ENCODE peak calls at places on chromosome 1, in eight cellular contexts. One of them, this sample, is unnamed.

GRCh38 chr1:224635356-224635755 is 19.2 kb downstream of the CNIH3 start:
- DNase-seq in dermis microvascular lymphatic vessel endothelial cell: no peak
- DNase-seq in T follicular helper cell: no peak
- DNase-seq in iris pigment epithelial cell: peak
- DNase-seq in activated T-helper 1 cell treated with anti-CD3 and anti-CD28 coated beads, Interleukin-2, amount 50 U/mL, for 16 hours: no peak
- DNase-seq in ELR: peak
- DNase-seq in T-helper 2 cell: no peak
- DNase-seq in kidney epithelial cell: no peak
- DNase-seq in this sample: no peak

GRCh38 chr1:20405051-20405754 is 80.8 kb downstream of the CAMK2N1 start:
- DNase-seq in dermis microvascular lymphatic vessel endothelial cell: no peak
- DNase-seq in T follicular helper cell: no peak
- DNase-seq in iris pigment epithelial cell: no peak
- DNase-seq in activated T-helper 1 cell treated with anti-CD3 and anti-CD28 coated beads, Interleukin-2, amount 50 U/mL, for 16 hours: no peak
- DNase-seq in ELR: no peak
- DNase-seq in T-helper 2 cell: no peak
- DNase-seq in kidney epithelial cell: no peak
- DNase-seq in this sample: no peak

GRCh38 chr1:183776731-183777130 is 28.2 kb upstream of the RGL1 start:
- DNase-seq in dermis microvascular lymphatic vessel endothelial cell: no peak
- DNase-seq in T follicular helper cell: no peak
- DNase-seq in iris pigment epithelial cell: peak
- DNase-seq in activated T-helper 1 cell treated with anti-CD3 and anti-CD28 coated beads, Interleukin-2, amount 50 U/mL, for 16 hours: no peak
- DNase-seq in ELR: no peak
- DNase-seq in T-helper 2 cell: no peak
- DNase-seq in kidney epithelial cell: no peak
- DNase-seq in this sample: no peak

GRCh38 chr1:205505791-205506190 is 1.3 kb downstream of the CDK18 start:
- DNase-seq in dermis microvascular lymphatic vessel endothelial cell: no peak
- DNase-seq in T follicular helper cell: no peak
- DNase-seq in iris pigment epithelial cell: no peak
- DNase-seq in activated T-helper 1 cell treated with anti-CD3 and anti-CD28 coated beads, Interleukin-2, amount 50 U/mL, for 16 hours: no peak
- DNase-seq in ELR: no peak
- DNase-seq in T-helper 2 cell: no peak
- DNase-seq in kidney epithelial cell: no peak
- DNase-seq in this sample: no peak

GRCh38 chr1:170290226-170290625 is 144.5 kb downstream of the NTMT2 start:
- DNase-seq in dermis microvascular lymphatic vessel endothelial cell: no peak
- DNase-seq in T follicular helper cell: no peak
- DNase-seq in iris pigment epithelial cell: no peak
- DNase-seq in activated T-helper 1 cell treated with anti-CD3 and anti-CD28 coated beads, Interleukin-2, amount 50 U/mL, for 16 hours: no peak
- DNase-seq in ELR: no peak
- DNase-seq in T-helper 2 cell: no peak
- DNase-seq in kidney epithelial cell: no peak
- DNase-seq in this sample: no peak

GRCh38 chr1:167744901-167745300 is 23.1 kb downstream of the MPZL1 start:
- DNase-seq in dermis microvascular lymphatic vessel endothelial cell: no peak
- DNase-seq in T follicular helper cell: no peak
- DNase-seq in iris pigment epithelial cell: no peak
- DNase-seq in activated T-helper 1 cell treated with anti-CD3 and anti-CD28 coated beads, Interleukin-2, amount 50 U/mL, for 16 hours: no peak
- DNase-seq in ELR: no peak
- DNase-seq in T-helper 2 cell: no peak
- DNase-seq in kidney epithelial cell: no peak
- DNase-seq in this sample: no peak

GRCh38 chr1:70685300-70686286 is 274.5 kb downstream of the CTH start:
- DNase-seq in dermis microvascular lymphatic vessel endothelial cell: peak
- DNase-seq in T follicular helper cell: peak
- DNase-seq in iris pigment epithelial cell: peak
- DNase-seq in activated T-helper 1 cell treated with anti-CD3 and anti-CD28 coated beads, Interleukin-2, amount 50 U/mL, for 16 hours: no peak
- DNase-seq in ELR: peak
- DNase-seq in T-helper 2 cell: no peak
- DNase-seq in kidney epithelial cell: no peak
- DNase-seq in this sample: peak

GRCh38 chr1:224377676-224378006 is 21.0 kb downstream of the CNIH4 start:
- DNase-seq in dermis microvascular lymphatic vessel endothelial cell: no peak
- DNase-seq in T follicular helper cell: no peak
- DNase-seq in iris pigment epithelial cell: peak
- DNase-seq in activated T-helper 1 cell treated with anti-CD3 and anti-CD28 coated beads, Interleukin-2, amount 50 U/mL, for 16 hours: no peak
- DNase-seq in ELR: peak
- DNase-seq in T-helper 2 cell: no peak
- DNase-seq in kidney epithelial cell: no peak
- DNase-seq in this sample: peak

GRCh38 chr1:160022330-160023310 is 9.2 kb downstream of the PIGM start:
- DNase-seq in dermis microvascular lymphatic vessel endothelial cell: no peak
- DNase-seq in T follicular helper cell: no peak
- DNase-seq in iris pigment epithelial cell: no peak
- DNase-seq in activated T-helper 1 cell treated with anti-CD3 and anti-CD28 coated beads, Interleukin-2, amount 50 U/mL, for 16 hours: no peak
- DNase-seq in ELR: peak
- DNase-seq in T-helper 2 cell: no peak
- DNase-seq in kidney epithelial cell: no peak
- DNase-seq in this sample: no peak

GRCh38 chr1:160827418-160827817 is 31.4 kb downstream of the LY9 start:
- DNase-seq in dermis microvascular lymphatic vessel endothelial cell: no peak
- DNase-seq in T follicular helper cell: no peak
- DNase-seq in iris pigment epithelial cell: no peak
- DNase-seq in activated T-helper 1 cell treated with anti-CD3 and anti-CD28 coated beads, Interleukin-2, amount 50 U/mL, for 16 hours: no peak
- DNase-seq in ELR: no peak
- DNase-seq in T-helper 2 cell: no peak
- DNase-seq in kidney epithelial cell: no peak
- DNase-seq in this sample: no peak

GRCh38 chr1:3497521-3497920 is 43.1 kb downstream of the ARHGEF16 start:
- DNase-seq in dermis microvascular lymphatic vessel endothelial cell: no peak
- DNase-seq in T follicular helper cell: no peak
- DNase-seq in iris pigment epithelial cell: no peak
- DNase-seq in activated T-helper 1 cell treated with anti-CD3 and anti-CD28 coated beads, Interleukin-2, amount 50 U/mL, for 16 hours: no peak
- DNase-seq in ELR: no peak
- DNase-seq in T-helper 2 cell: no peak
- DNase-seq in kidney epithelial cell: no peak
- DNase-seq in this sample: no peak

GRCh38 chr1:113978863-113979702 is at the start of gene OLFML3:
- DNase-seq in dermis microvascular lymphatic vessel endothelial cell: peak
- DNase-seq in T follicular helper cell: peak
- DNase-seq in iris pigment epithelial cell: peak
- DNase-seq in activated T-helper 1 cell treated with anti-CD3 and anti-CD28 coated beads, Interleukin-2, amount 50 U/mL, for 16 hours: no peak
- DNase-seq in ELR: peak
- DNase-seq in T-helper 2 cell: no peak
- DNase-seq in kidney epithelial cell: peak
- DNase-seq in this sample: peak

GRCh38 chr1:116372186-116372585 is 858 bp upstream of the ATP1A1 start:
- DNase-seq in dermis microvascular lymphatic vessel endothelial cell: no peak
- DNase-seq in T follicular helper cell: no peak
- DNase-seq in iris pigment epithelial cell: no peak
- DNase-seq in activated T-helper 1 cell treated with anti-CD3 and anti-CD28 coated beads, Interleukin-2, amount 50 U/mL, for 16 hours: no peak
- DNase-seq in ELR: no peak
- DNase-seq in T-helper 2 cell: no peak
- DNase-seq in kidney epithelial cell: no peak
- DNase-seq in this sample: no peak

GRCh38 chr1:93784538-93784937 is 94.5 kb downstream of the DNTTIP2 start:
- DNase-seq in dermis microvascular lymphatic vessel endothelial cell: no peak
- DNase-seq in T follicular helper cell: no peak
- DNase-seq in iris pigment epithelial cell: no peak
- DNase-seq in activated T-helper 1 cell treated with anti-CD3 and anti-CD28 coated beads, Interleukin-2, amount 50 U/mL, for 16 hours: no peak
- DNase-seq in ELR: no peak
- DNase-seq in T-helper 2 cell: no peak
- DNase-seq in kidney epithelial cell: no peak
- DNase-seq in this sample: no peak

GRCh38 chr1:2303016-2303775 is 75.1 kb downstream of the SKI start:
- DNase-seq in dermis microvascular lymphatic vessel endothelial cell: no peak
- DNase-seq in T follicular helper cell: no peak
- DNase-seq in iris pigment epithelial cell: no peak
- DNase-seq in activated T-helper 1 cell treated with anti-CD3 and anti-CD28 coated beads, Interleukin-2, amount 50 U/mL, for 16 hours: no peak
- DNase-seq in ELR: no peak
- DNase-seq in T-helper 2 cell: no peak
- DNase-seq in kidney epithelial cell: no peak
- DNase-seq in this sample: no peak

GRCh38 chr1:180533571-180533987 is 25.2 kb upstream of the OVAAL start:
- DNase-seq in dermis microvascular lymphatic vessel endothelial cell: peak
- DNase-seq in T follicular helper cell: peak
- DNase-seq in iris pigment epithelial cell: peak
- DNase-seq in activated T-helper 1 cell treated with anti-CD3 and anti-CD28 coated beads, Interleukin-2, amount 50 U/mL, for 16 hours: peak
- DNase-seq in ELR: peak
- DNase-seq in T-helper 2 cell: no peak
- DNase-seq in kidney epithelial cell: no peak
- DNase-seq in this sample: peak

GRCh38 chr1:150555198-150555970 is 6.2 kb downstream of the ADAMTSL4 start:
- DNase-seq in dermis microvascular lymphatic vessel endothelial cell: no peak
- DNase-seq in T follicular helper cell: no peak
- DNase-seq in iris pigment epithelial cell: no peak
- DNase-seq in activated T-helper 1 cell treated with anti-CD3 and anti-CD28 coated beads, Interleukin-2, amount 50 U/mL, for 16 hours: no peak
- DNase-seq in ELR: no peak
- DNase-seq in T-helper 2 cell: no peak
- DNase-seq in kidney epithelial cell: no peak
- DNase-seq in this sample: peak

GRCh38 chr1:177223359-177223758 is 52.6 kb downstream of the BRINP2 start:
- DNase-seq in dermis microvascular lymphatic vessel endothelial cell: no peak
- DNase-seq in T follicular helper cell: no peak
- DNase-seq in iris pigment epithelial cell: no peak
- DNase-seq in activated T-helper 1 cell treated with anti-CD3 and anti-CD28 coated beads, Interleukin-2, amount 50 U/mL, for 16 hours: no peak
- DNase-seq in ELR: no peak
- DNase-seq in T-helper 2 cell: no peak
- DNase-seq in kidney epithelial cell: no peak
- DNase-seq in this sample: no peak

GRCh38 chr1:45326627-45327591 is at the start of gene HPDL:
- DNase-seq in dermis microvascular lymphatic vessel endothelial cell: no peak
- DNase-seq in T follicular helper cell: peak
- DNase-seq in iris pigment epithelial cell: peak
- DNase-seq in activated T-helper 1 cell treated with anti-CD3 and anti-CD28 coated beads, Interleukin-2, amount 50 U/mL, for 16 hours: peak
- DNase-seq in ELR: peak
- DNase-seq in T-helper 2 cell: no peak
- DNase-seq in kidney epithelial cell: no peak
- DNase-seq in this sample: peak

GRCh38 chr1:160432371-160432786 is 32.0 kb downstream of the VANGL2 start:
- DNase-seq in dermis microvascular lymphatic vessel endothelial cell: no peak
- DNase-seq in T follicular helper cell: no peak
- DNase-seq in iris pigment epithelial cell: no peak
- DNase-seq in activated T-helper 1 cell treated with anti-CD3 and anti-CD28 coated beads, Interleukin-2, amount 50 U/mL, for 16 hours: no peak
- DNase-seq in ELR: no peak
- DNase-seq in T-helper 2 cell: no peak
- DNase-seq in kidney epithelial cell: no peak
- DNase-seq in this sample: no peak

GRCh38 chr1:47568763-47569162 is 130.9 kb downstream of the FOXD2 start:
- DNase-seq in dermis microvascular lymphatic vessel endothelial cell: peak
- DNase-seq in T follicular helper cell: no peak
- DNase-seq in iris pigment epithelial cell: peak
- DNase-seq in activated T-helper 1 cell treated with anti-CD3 and anti-CD28 coated beads, Interleukin-2, amount 50 U/mL, for 16 hours: no peak
- DNase-seq in ELR: no peak
- DNase-seq in T-helper 2 cell: no peak
- DNase-seq in kidney epithelial cell: no peak
- DNase-seq in this sample: peak

GRCh38 chr1:44524655-44525530 is 119.8 kb downstream of the RNF220 start:
- DNase-seq in dermis microvascular lymphatic vessel endothelial cell: no peak
- DNase-seq in T follicular helper cell: no peak
- DNase-seq in iris pigment epithelial cell: peak
- DNase-seq in activated T-helper 1 cell treated with anti-CD3 and anti-CD28 coated beads, Interleukin-2, amount 50 U/mL, for 16 hours: no peak
- DNase-seq in ELR: no peak
- DNase-seq in T-helper 2 cell: no peak
- DNase-seq in kidney epithelial cell: no peak
- DNase-seq in this sample: no peak

GRCh38 chr1:93331412-93331811 is 14.3 kb upstream of the DR1 start:
- DNase-seq in dermis microvascular lymphatic vessel endothelial cell: no peak
- DNase-seq in T follicular helper cell: no peak
- DNase-seq in iris pigment epithelial cell: peak
- DNase-seq in activated T-helper 1 cell treated with anti-CD3 and anti-CD28 coated beads, Interleukin-2, amount 50 U/mL, for 16 hours: no peak
- DNase-seq in ELR: peak
- DNase-seq in T-helper 2 cell: no peak
- DNase-seq in kidney epithelial cell: no peak
- DNase-seq in this sample: no peak

GRCh38 chr1:67759692-67760029 is 73.6 kb downstream of the GNG12 start:
- DNase-seq in dermis microvascular lymphatic vessel endothelial cell: no peak
- DNase-seq in T follicular helper cell: no peak
- DNase-seq in iris pigment epithelial cell: no peak
- DNase-seq in activated T-helper 1 cell treated with anti-CD3 and anti-CD28 coated beads, Interleukin-2, amount 50 U/mL, for 16 hours: no peak
- DNase-seq in ELR: peak
- DNase-seq in T-helper 2 cell: no peak
- DNase-seq in kidney epithelial cell: no peak
- DNase-seq in this sample: no peak

GRCh38 chr1:43757343-43758053 is 50.2 kb downstream of the ST3GAL3 start:
- DNase-seq in dermis microvascular lymphatic vessel endothelial cell: no peak
- DNase-seq in T follicular helper cell: no peak
- DNase-seq in iris pigment epithelial cell: no peak
- DNase-seq in activated T-helper 1 cell treated with anti-CD3 and anti-CD28 coated beads, Interleukin-2, amount 50 U/mL, for 16 hours: no peak
- DNase-seq in ELR: no peak
- DNase-seq in T-helper 2 cell: no peak
- DNase-seq in kidney epithelial cell: no peak
- DNase-seq in this sample: no peak

GRCh38 chr1:33074193-33074945 is 6.6 kb upstream of the AZIN2 start:
- DNase-seq in dermis microvascular lymphatic vessel endothelial cell: no peak
- DNase-seq in T follicular helper cell: no peak
- DNase-seq in iris pigment epithelial cell: no peak
- DNase-seq in activated T-helper 1 cell treated with anti-CD3 and anti-CD28 coated beads, Interleukin-2, amount 50 U/mL, for 16 hours: no peak
- DNase-seq in ELR: no peak
- DNase-seq in T-helper 2 cell: no peak
- DNase-seq in kidney epithelial cell: no peak
- DNase-seq in this sample: no peak

GRCh38 chr1:50880373-50880772 is 79.7 kb downstream of the FAF1 start:
- DNase-seq in dermis microvascular lymphatic vessel endothelial cell: no peak
- DNase-seq in T follicular helper cell: no peak
- DNase-seq in iris pigment epithelial cell: no peak
- DNase-seq in activated T-helper 1 cell treated with anti-CD3 and anti-CD28 coated beads, Interleukin-2, amount 50 U/mL, for 16 hours: no peak
- DNase-seq in ELR: no peak
- DNase-seq in T-helper 2 cell: no peak
- DNase-seq in kidney epithelial cell: no peak
- DNase-seq in this sample: no peak

GRCh38 chr1:198234511-198235251 is 77.9 kb downstream of the NEK7 start:
- DNase-seq in dermis microvascular lymphatic vessel endothelial cell: peak
- DNase-seq in T follicular helper cell: no peak
- DNase-seq in iris pigment epithelial cell: peak
- DNase-seq in activated T-helper 1 cell treated with anti-CD3 and anti-CD28 coated beads, Interleukin-2, amount 50 U/mL, for 16 hours: no peak
- DNase-seq in ELR: peak
- DNase-seq in T-helper 2 cell: no peak
- DNase-seq in kidney epithelial cell: no peak
- DNase-seq in this sample: peak

GRCh38 chr1:10691740-10692125 is 104.7 kb downstream of the CASZ1 start:
- DNase-seq in dermis microvascular lymphatic vessel endothelial cell: no peak
- DNase-seq in T follicular helper cell: no peak
- DNase-seq in iris pigment epithelial cell: no peak
- DNase-seq in activated T-helper 1 cell treated with anti-CD3 and anti-CD28 coated beads, Interleukin-2, amount 50 U/mL, for 16 hours: no peak
- DNase-seq in ELR: peak
- DNase-seq in T-helper 2 cell: no peak
- DNase-seq in kidney epithelial cell: no peak
- DNase-seq in this sample: no peak

GRCh38 chr1:117653732-117654484 is 48.1 kb downstream of the TENT5C start:
- DNase-seq in dermis microvascular lymphatic vessel endothelial cell: peak
- DNase-seq in T follicular helper cell: no peak
- DNase-seq in iris pigment epithelial cell: no peak
- DNase-seq in activated T-helper 1 cell treated with anti-CD3 and anti-CD28 coated beads, Interleukin-2, amount 50 U/mL, for 16 hours: no peak
- DNase-seq in ELR: no peak
- DNase-seq in T-helper 2 cell: no peak
- DNase-seq in kidney epithelial cell: no peak
- DNase-seq in this sample: peak

GRCh38 chr1:109391161-109391556 is 6.6 kb downstream of the SORT1 start:
- DNase-seq in dermis microvascular lymphatic vessel endothelial cell: peak
- DNase-seq in T follicular helper cell: no peak
- DNase-seq in iris pigment epithelial cell: peak
- DNase-seq in activated T-helper 1 cell treated with anti-CD3 and anti-CD28 coated beads, Interleukin-2, amount 50 U/mL, for 16 hours: no peak
- DNase-seq in ELR: no peak
- DNase-seq in T-helper 2 cell: no peak
- DNase-seq in kidney epithelial cell: no peak
- DNase-seq in this sample: peak

GRCh38 chr1:54498383-54499096 is 49.5 kb upstream of the ACOT11 start:
- DNase-seq in dermis microvascular lymphatic vessel endothelial cell: no peak
- DNase-seq in T follicular helper cell: no peak
- DNase-seq in iris pigment epithelial cell: no peak
- DNase-seq in activated T-helper 1 cell treated with anti-CD3 and anti-CD28 coated beads, Interleukin-2, amount 50 U/mL, for 16 hours: no peak
- DNase-seq in ELR: no peak
- DNase-seq in T-helper 2 cell: no peak
- DNase-seq in kidney epithelial cell: no peak
- DNase-seq in this sample: no peak

GRCh38 chr1:44543064-44543815 is 131.0 kb downstream of the TMEM53 start:
- DNase-seq in dermis microvascular lymphatic vessel endothelial cell: no peak
- DNase-seq in T follicular helper cell: no peak
- DNase-seq in iris pigment epithelial cell: no peak
- DNase-seq in activated T-helper 1 cell treated with anti-CD3 and anti-CD28 coated beads, Interleukin-2, amount 50 U/mL, for 16 hours: no peak
- DNase-seq in ELR: no peak
- DNase-seq in T-helper 2 cell: no peak
- DNase-seq in kidney epithelial cell: no peak
- DNase-seq in this sample: peak

GRCh38 chr1:95084317-95085176 is 11.8 kb upstream of the ALG14 start:
- DNase-seq in dermis microvascular lymphatic vessel endothelial cell: peak
- DNase-seq in T follicular helper cell: no peak
- DNase-seq in iris pigment epithelial cell: peak
- DNase-seq in activated T-helper 1 cell treated with anti-CD3 and anti-CD28 coated beads, Interleukin-2, amount 50 U/mL, for 16 hours: no peak
- DNase-seq in ELR: peak
- DNase-seq in T-helper 2 cell: no peak
- DNase-seq in kidney epithelial cell: no peak
- DNase-seq in this sample: peak

This sample was measured in lung microvascular endothelial cell.